ENCODE peak calls at places on chromosomes 11 and 22, in seven cellular contexts. P, A, M, O, H, Q and J are unnamed samples.

GRCh38 chr22:27183474-27183873 is 526.1 kb downstream of the MIAT start:
- DNase-seq in P (no peak), A (no peak), M (no peak), O (no peak), H (no peak), Q (no peak), J (no peak)

GRCh38 chr11:1121343-1122331 is 36.1 kb upstream of the MUC5AC start:
- DNase-seq in P (peak; percentile 41), A (peak; percentile 16), M (peak; percentile 10), O (no peak), H (no peak), Q (no peak), J (no peak)

GRCh38 chr11:104700609-104701008 is 197.7 kb downstream of the CASP12 start:
- DNase-seq in P (no peak), A (no peak), M (peak; percentile 61), O (peak; percentile 81), H (no peak), Q (no peak), J (peak; percentile 43)

GRCh38 chr22:27825174-27825573 is 23.6 kb upstream of the MN1 start:
- DNase-seq in P (no peak), A (no peak), M (no peak), O (no peak), H (no peak), Q (no peak), J (no peak)

GRCh38 chr11:128482512-128483191 is 104.7 kb downstream of the ETS1 start:
- DNase-seq in P (no peak), A (peak; percentile 72), M (peak; percentile 83), O (no peak), H (peak; percentile 46), Q (no peak), J (no peak)

GRCh38 chr11:72758304-72758689 is 6.1 kb upstream of the ARAP1 start:
- DNase-seq in P (no peak), A (no peak), M (no peak), O (no peak), H (no peak), Q (no peak), J (no peak)

GRCh38 chr11:5489571-5490357 is 1.3 kb downstream of the OR52D1 start:
- DNase-seq in P (no peak), A (no peak), M (no peak), O (no peak), H (no peak), Q (no peak), J (no peak)

GRCh38 chr11:63683133-63683991 is 2.1 kb downstream of the RTN3 start:
- DNase-seq in P (no peak), A (no peak), M (peak; percentile 70), O (no peak), H (no peak), Q (no peak), J (no peak)

GRCh38 chr11:68354181-68354872 is 41.9 kb downstream of the LRP5 start:
- DNase-seq in P (no peak), A (peak; percentile 90), M (peak; percentile 97), O (peak; percentile 90), H (no peak), Q (peak; percentile 90), J (peak; percentile 81)

GRCh38 chr11:130578738-130579368 is 130.4 kb downstream of the ADAMTS15 start:
- DNase-seq in P (no peak), A (no peak), M (no peak), O (no peak), H (no peak), Q (no peak), J (no peak)

GRCh38 chr22:33747029-33747428 is 173.2 kb downstream of the LARGE1 start:
- DNase-seq in P (no peak), A (no peak), M (no peak), O (no peak), H (no peak), Q (no peak), J (no peak)

GRCh38 chr11:70399681-70400112 is 1.4 kb downstream of the CTTN start:
- DNase-seq in P (peak; percentile 67), A (peak; percentile 89), M (peak; percentile 95), O (peak; percentile 89), H (peak; percentile 95), Q (peak; percentile 89), J (peak; percentile 63)

GRCh38 chr11:87421422-87421821 is 383.7 kb downstream of the TMEM135 start:
- DNase-seq in P (no peak), A (no peak), M (peak; percentile 94), O (peak; percentile 55), H (peak; percentile 60), Q (peak; percentile 58), J (peak; percentile 64)

GRCh38 chr11:68271023-68271780 is 571 bp downstream of the C11orf24 start:
- DNase-seq in P (no peak), A (peak; percentile 73), M (peak; percentile 84), O (peak; percentile 59), H (peak; percentile 68), Q (peak; percentile 51), J (no peak)

GRCh38 chr11:61071208-61071681 is 31.0 kb upstream of the CD5 start:
- DNase-seq in P (no peak), A (no peak), M (no peak), O (no peak), H (no peak), Q (no peak), J (no peak)

GRCh38 chr22:46043339-46043738 is 66.4 kb upstream of the WNT7B start:
- DNase-seq in P (no peak), A (peak; percentile 15), M (no peak), O (no peak), H (no peak), Q (peak; percentile 38), J (no peak)

GRCh38 chr11:43779306-43779705 is 98.8 kb downstream of the HSD17B12 start:
- DNase-seq in P (no peak), A (no peak), M (no peak), O (no peak), H (no peak), Q (no peak), J (no peak)

GRCh38 chr11:32187106-32187505 is 96.2 kb downstream of the RCN1 start:
- DNase-seq in P (no peak), A (no peak), M (no peak), O (no peak), H (no peak), Q (no peak), J (peak; percentile 27)

GRCh38 chr11:66302656-66303055 is 11.0 kb downstream of the TMEM151A start:
- DNase-seq in P (no peak), A (no peak), M (no peak), O (no peak), H (no peak), Q (no peak), J (no peak)

GRCh38 chr22:39290248-39290720 is 29.1 kb downstream of the RPL3 start:
- DNase-seq in P (no peak), A (no peak), M (no peak), O (no peak), H (no peak), Q (no peak), J (no peak)

GRCh38 chr11:77152846-77153245 is 24.8 kb downstream of the MYO7A start:
- DNase-seq in P (no peak), A (no peak), M (peak; percentile 31), O (no peak), H (no peak), Q (no peak), J (no peak)

GRCh38 chr11:129695543-129696308 is 119.9 kb upstream of the TMEM45B start:
- DNase-seq in P (peak; percentile 67), A (peak; percentile 47), M (peak; percentile 16), O (peak; percentile 17), H (peak; percentile 13), Q (no peak), J (no peak)

GRCh38 chr22:38299001-38299651 is 18.1 kb downstream of the CSNK1E start:
- DNase-seq in P (no peak), A (no peak), M (no peak), O (no peak), H (no peak), Q (no peak), J (no peak)

GRCh38 chr11:77449060-77449521 is 24.8 kb downstream of the PAK1 start:
- DNase-seq in P (no peak), A (no peak), M (no peak), O (no peak), H (no peak), Q (no peak), J (no peak)

GRCh38 chr22:21099578-21099977 is 53.8 kb downstream of the LRRC74B start:
- DNase-seq in P (no peak), A (no peak), M (no peak), O (no peak), H (no peak), Q (no peak), J (no peak)

GRCh38 chr11:116986521-116987105 is 111.6 kb downstream of the SIK3 start:
- DNase-seq in P (no peak), A (no peak), M (peak; percentile 85), O (no peak), H (no peak), Q (no peak), J (peak; percentile 22)

GRCh38 chr11:126104420-126104819 is 41.8 kb upstream of the CDON start:
- DNase-seq in P (no peak), A (no peak), M (no peak), O (no peak), H (no peak), Q (no peak), J (no peak)

GRCh38 chr11:130454495-130455262 is 6.2 kb downstream of the ADAMTS15 start:
- DNase-seq in P (no peak), A (no peak), M (peak; percentile 52), O (no peak), H (no peak), Q (no peak), J (no peak)